ENCODE peak calls at places on chromosomes 2 and 18, in eight cellular contexts. R is activated CD4-positive, alpha-beta T cell treated with anti-CD3 and anti-CD28 coated beads, Interleukin-2, amount 50 U/mL, for 1 hour; Z is coronary artery; G is heart left ventricle; H is H7; N is upper lobe of right lung; P is amygdala; M is A549. D is an unnamed sample.

GRCh38 chr2:148613231-148614023 is 31.1 kb upstream of the EPC2 start:
- DNase-seq in M (no peak), N (no peak), G (no peak), Z (no peak), H (no peak), R (no peak), P (no peak), D (no peak)

GRCh38 chr2:73931531-73932500 is 5.1 kb downstream of the DGUOK start:
- DNase-seq in H (no peak), G (no peak), Z (no peak), R (no peak), N (no peak), M (no peak), P (no peak), D (no peak)

GRCh38 chr18:32775628-32776027 is 2.8 kb upstream of the KLHL14 start:
- DNase-seq in P (no peak), G (no peak), N (no peak), M (no peak), R (no peak), Z (no peak), H (no peak), D (no peak)

GRCh38 chr2:120104002-120104467 is 91.2 kb downstream of the EPB41L5 start:
- DNase-seq in H (no peak), Z (no peak), N (no peak), P (no peak), G (no peak), M (no peak), R (no peak), D (no peak)

GRCh38 chr2:206562375-206562774 is 79.9 kb upstream of the FAM237A start:
- DNase-seq in P (no peak), H (no peak), Z (no peak), R (no peak), N (no peak), G (no peak), M (no peak), D (no peak)

GRCh38 chr18:59159986-59160385 is 20.3 kb downstream of the SEC11C start:
- DNase-seq in N (no peak), G (no peak), R (no peak), Z (no peak), M (no peak), H (no peak), P (no peak), D (peak)

GRCh38 chr2:53182609-53183008 is 585.0 kb upstream of the CHAC2 start:
- DNase-seq in G (no peak), Z (no peak), H (no peak), P (no peak), N (no peak), M (no peak), R (no peak), D (no peak)

GRCh38 chr2:12231288-12231687 is 484.9 kb downstream of the LPIN1 start:
- DNase-seq in N (no peak), R (no peak), Z (no peak), P (no peak), G (no peak), M (no peak), H (no peak), D (no peak)

GRCh38 chr2:133194777-133195335 is 373.4 kb downstream of the NCKAP5 start:
- DNase-seq in G (no peak), R (no peak), P (no peak), H (no peak), Z (no peak), N (no peak), M (no peak), D (no peak)

GRCh38 chr2:108580079-108580478 is 45.8 kb downstream of the LIMS1 start:
- DNase-seq in Z (no peak), R (no peak), M (no peak), H (no peak), N (no peak), G (no peak), P (no peak), D (no peak)

GRCh38 chr2:240635116-240635997 is 10.1 kb downstream of the GPR35 start:
- DNase-seq in Z (peak), P (no peak), M (no peak), H (no peak), N (peak), G (no peak), R (no peak), D (no peak)

GRCh38 chr2:69791045-69791444 is 38.4 kb upstream of the GMCL1 start:
- DNase-seq in G (no peak), H (no peak), R (no peak), N (no peak), Z (no peak), M (no peak), P (no peak), D (no peak)

GRCh38 chr2:145273840-145274239 is 753.9 kb upstream of the ZEB2 start:
- DNase-seq in M (no peak), H (no peak), N (no peak), P (no peak), Z (no peak), G (no peak), R (no peak), D (no peak)

GRCh38 chr2:183248866-183249567 is 124.8 kb downstream of the NUP35 start:
- DNase-seq in N (no peak), M (peak), H (peak), R (no peak), Z (no peak), G (no peak), P (no peak), D (peak)

GRCh38 chr18:32439802-32440201 is 30.9 kb downstream of the GAREM1 start:
- DNase-seq in P (no peak), R (no peak), M (peak), G (peak), N (no peak), Z (no peak), H (peak), D (peak)

GRCh38 chr2:161379740-161380139 is 36.4 kb upstream of the TBR1 start:
- DNase-seq in Z (no peak), N (no peak), P (no peak), M (no peak), R (no peak), G (peak), H (no peak), D (no peak)

GRCh38 chr2:219733746-219734145 is 106.3 kb downstream of the SLC4A3 start:
- DNase-seq in H (no peak), P (no peak), G (no peak), M (no peak), N (no peak), R (no peak), Z (no peak), D (no peak)

GRCh38 chr2:20170646-20171250 is 54.2 kb downstream of the SDC1 start:
- DNase-seq in Z (peak), M (no peak), N (peak), P (no peak), H (peak), G (no peak), R (no peak), D (no peak)

GRCh38 chr2:166632616-166633015 is 138.6 kb upstream of the SCN7A start:
- DNase-seq in P (no peak), Z (no peak), M (no peak), G (peak), N (no peak), H (no peak), R (no peak), D (no peak)

GRCh38 chr2:9638532-9638931 is 7.7 kb upstream of the YWHAQ start:
- DNase-seq in G (peak), Z (no peak), M (peak), R (no peak), H (no peak), P (peak), N (peak), D (no peak)

GRCh38 chr2:196125596-196125995 is 45.8 kb downstream of the STK17B start:
- DNase-seq in G (no peak), N (no peak), R (no peak), M (no peak), P (no peak), Z (no peak), H (no peak), D (no peak)

GRCh38 chr2:220162320-220162719 is 534.9 kb downstream of the SLC4A3 start:
- DNase-seq in M (no peak), Z (no peak), N (no peak), H (no peak), P (no peak), G (no peak), R (no peak), D (no peak)

GRCh38 chr18:32424696-32425095 is 46.0 kb downstream of the GAREM1 start:
- DNase-seq in M (no peak), R (no peak), G (peak), P (no peak), N (no peak), Z (no peak), H (no peak), D (no peak)

GRCh38 chr2:44745460-44745859 is 196.0 kb upstream of the SIX3 start:
- DNase-seq in R (no peak), H (no peak), P (no peak), Z (no peak), G (no peak), M (no peak), N (no peak), D (no peak)

GRCh38 chr18:78662879-78663278 is 316.7 kb upstream of the SALL3 start:
- DNase-seq in Z (no peak), G (no peak), H (no peak), R (no peak), M (no peak), N (no peak), P (no peak), D (no peak)

GRCh38 chr18:62682396-62682795 is 32.9 kb upstream of the PHLPP1 start:
- DNase-seq in P (no peak), Z (no peak), G (no peak), N (no peak), M (no peak), H (peak), R (no peak), D (no peak)

GRCh38 chr2:171430516-171431410 is 3.0 kb downstream of the METTL8 start:
- DNase-seq in Z (no peak), G (no peak), R (no peak), N (no peak), P (no peak), H (peak), M (no peak), D (no peak)

GRCh38 chr2:174681099-174681982 is 82.9 kb downstream of the CHRNA1 start:
- DNase-seq in N (no peak), P (no peak), H (no peak), R (no peak), G (peak), Z (no peak), M (peak), D (no peak)

GRCh38 chr2:172408143-172408766 is 19.1 kb upstream of the ITGA6 start:
- DNase-seq in R (no peak), H (no peak), G (no peak), Z (no peak), P (no peak), N (no peak), M (no peak), D (no peak)

GRCh38 chr2:144379891-144380311 is 140.0 kb downstream of the ZEB2 start:
- DNase-seq in N (no peak), M (no peak), Z (no peak), P (no peak), H (no peak), G (peak), R (no peak), D (no peak)

GRCh38 chr2:12717191-12717987 is 653 bp downstream of the TRIB2 start:
- DNase-seq in N (peak), Z (peak), R (peak), G (peak), P (no peak), M (peak), H (peak), D (peak)

GRCh38 chr2:217090884-217091283 is 231.0 kb upstream of the TNP1 start:
- DNase-seq in H (no peak), Z (no peak), G (no peak), N (no peak), R (no peak), P (no peak), M (no peak), D (no peak)

GRCh38 chr2:108987111-108987510 is 1.9 kb downstream of the EDAR start:
- DNase-seq in P (no peak), H (no peak), N (no peak), R (peak), M (no peak), Z (no peak), G (no peak), D (no peak)

GRCh38 chr18:63306819-63307554 is 12.6 kb downstream of the BCL2 start:
- DNase-seq in G (no peak), H (no peak), N (no peak), P (no peak), M (no peak), R (no peak), Z (no peak), D (no peak)

GRCh38 chr18:23852236-23853045 is 162.1 kb upstream of the TTC39C start:
- DNase-seq in N (no peak), P (no peak), H (no peak), R (no peak), G (no peak), Z (no peak), M (no peak), D (no peak)

GRCh38 chr2:169928463-169928864 is 101.2 kb downstream of the UBR3 start:
- DNase-seq in M (no peak), H (peak), G (no peak), Z (no peak), R (no peak), N (no peak), P (no peak), D (peak)

GRCh38 chr2:23430263-23430662 is 45.3 kb downstream of the KLHL29 start:
- DNase-seq in M (no peak), N (no peak), Z (peak), R (no peak), H (no peak), P (no peak), G (no peak), D (no peak)

GRCh38 chr2:241997017-241997416 is 127.5 kb downstream of the RTP5 start:
- DNase-seq in Z (peak), R (no peak), H (no peak), P (no peak), N (no peak), G (no peak), M (no peak), D (no peak)

GRCh38 chr2:232541961-232542714 is 2.6 kb downstream of the CHRNG start:
- DNase-seq in Z (peak), R (no peak), H (no peak), N (peak), P (no peak), M (no peak), G (no peak), D (no peak)

D was measured in SK-N-DZ.